ENCODE peak calls at places on chromosomes 12 and 14, in seven cellular contexts. A is OCI-LY7, D is osteocyte, V is endothelial cell, S is GM12878, M is cardiac muscle cell, Y is spleen. L is an unnamed sample.

GRCh38 chr12:124487834-124488165 is 79.6 kb downstream of the NCOR2 start:
- DNase-seq in V (no peak), S (no peak), Y (no peak), A (no peak), D (no peak), M (no peak), L (no peak)

GRCh38 chr14:71438684-71439083 is 493.5 kb upstream of the RGS6 start:
- DNase-seq in D (no peak), Y (no peak), S (no peak), V (no peak), M (peak), A (no peak), L (no peak)

GRCh38 chr14:97120204-97121120 is 323.3 kb downstream of the VRK1 start:
- DNase-seq in A (no peak), D (no peak), S (peak), V (no peak), Y (no peak), M (no peak), L (no peak)

GRCh38 chr12:106583578-106584103 is 837 bp downstream of the RFX4 start:
- DNase-seq in V (no peak), M (peak), D (no peak), A (no peak), S (no peak), Y (no peak), L (no peak)

GRCh38 chr12:49881400-49882247 is 22.1 kb downstream of the FAIM2 start:
- DNase-seq in Y (peak), D (no peak), A (no peak), S (no peak), V (no peak), M (no peak), L (peak)

GRCh38 chr12:62618948-62619347 is 152.3 kb downstream of the MON2 start:
- DNase-seq in D (no peak), V (no peak), A (no peak), S (no peak), M (no peak), Y (no peak), L (no peak)

GRCh38 chr12:54300732-54301427 is at the start of gene NFE2:
- DNase-seq in A (no peak), V (peak), D (peak), Y (peak), M (peak), S (no peak), L (peak)

GRCh38 chr12:10896854-10897253 is 12.5 kb downstream of the TAS2R13 start:
- DNase-seq in D (no peak), V (no peak), M (no peak), A (no peak), Y (no peak), S (no peak), L (no peak)

GRCh38 chr14:96304956-96305355 is 48.9 kb downstream of the BDKRB1 start:
- DNase-seq in A (no peak), D (no peak), Y (no peak), V (peak), M (no peak), S (no peak), L (peak)

GRCh38 chr14:23183479-23183878 is at the start of gene SLC7A8:
- DNase-seq in V (peak), Y (peak), A (peak), S (no peak), M (no peak), D (no peak), L (no peak)

GRCh38 chr12:105803292-105803691 is 335.5 kb downstream of the NUAK1 start:
- DNase-seq in Y (no peak), A (no peak), S (no peak), V (no peak), M (no peak), D (no peak), L (no peak)

GRCh38 chr12:31362759-31363415 is 36.9 kb upstream of the SINHCAF start:
- DNase-seq in A (peak), V (no peak), D (no peak), M (no peak), S (peak), Y (peak), L (no peak)
- TF ChIP-seq CTCF in A (peak), V (no peak), D (no peak), M (no peak), S (peak), Y (no peak), L (no peak)

DNA sequence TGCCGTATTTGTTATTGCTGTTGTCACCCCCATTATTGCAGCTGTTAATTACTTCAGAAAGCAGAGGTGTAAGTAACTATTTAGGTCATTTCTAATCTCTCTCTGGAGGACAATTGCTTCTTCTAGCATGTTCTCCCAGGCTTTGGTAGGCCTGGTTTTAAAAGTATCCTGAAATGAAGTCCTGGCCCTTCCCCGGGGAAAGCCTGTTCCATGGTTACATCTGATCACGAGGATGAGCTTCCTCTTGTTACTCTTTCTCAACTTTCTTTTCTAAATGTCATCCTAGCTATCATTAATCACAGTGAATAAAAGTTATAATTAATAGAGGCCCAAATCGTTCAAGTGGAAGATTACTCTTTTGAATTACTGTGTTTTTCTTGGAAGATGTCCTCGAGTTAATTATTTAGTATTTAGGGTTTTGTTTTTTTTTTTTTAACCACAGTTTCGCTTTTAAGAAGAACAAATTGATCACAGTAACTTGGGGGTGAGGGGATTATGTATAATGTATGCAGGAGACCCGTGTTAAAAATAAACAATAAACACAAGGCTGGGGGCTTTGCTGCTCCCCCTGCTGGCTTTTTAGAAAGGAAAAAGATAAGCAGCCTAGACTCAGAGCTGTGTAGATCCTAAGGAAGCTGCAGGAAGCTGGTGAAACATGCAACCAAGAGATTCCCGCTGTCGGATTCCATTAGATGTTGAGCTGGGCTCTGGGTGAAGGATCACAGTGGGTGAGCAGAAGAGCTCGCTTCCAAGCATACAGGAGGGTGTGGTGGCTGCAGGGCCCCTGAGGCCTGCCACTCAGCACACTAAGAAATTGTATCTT is 420.1 kb downstream of the FUT8 start:
- DNase-seq in V (peak), M (peak), D (no peak), Y (no peak), A (peak), S (no peak), L (no peak)
- TF ChIP-seq CTCF in V (peak), M (peak), D (peak), Y (no peak), A (peak), S (peak), L (peak)

GRCh38 chr12:52175411-52176350 is 16.1 kb downstream of the KRT80 start:
- DNase-seq in V (peak), Y (no peak), D (no peak), A (no peak), S (no peak), M (peak), L (no peak)
- TF ChIP-seq CTCF in V (peak), Y (no peak), D (peak), A (no peak), S (peak), M (peak), L (peak)

GRCh38 chr12:64525461-64526160 is 73.7 kb downstream of the TBK1 start:
- DNase-seq in A (no peak), S (no peak), M (no peak), D (no peak), Y (no peak), V (no peak), L (no peak)
- TF ChIP-seq CTCF in A (no peak), S (no peak), M (no peak), D (no peak), Y (no peak), V (no peak), L (no peak)

GRCh38 chr14:90605430-90605829 is 208.6 kb downstream of the CALM1 start:
- DNase-seq in D (no peak), A (no peak), M (no peak), Y (no peak), V (no peak), S (no peak), L (no peak)
- TF ChIP-seq CTCF in D (no peak), A (no peak), M (no peak), Y (no peak), V (no peak), S (no peak), L (no peak)

GRCh38 chr14:81068384-81068783 is 113.0 kb downstream of the TSHR start:
- DNase-seq in V (no peak), S (no peak), D (no peak), M (no peak), Y (no peak), A (no peak), L (no peak)

GRCh38 chr14:81067156-81067555 is 111.7 kb downstream of the TSHR start:
- DNase-seq in V (no peak), M (no peak), D (no peak), Y (no peak), S (no peak), A (no peak), L (no peak)

GRCh38 chr14:81062380-81062779 is 107.0 kb downstream of the TSHR start:
- DNase-seq in Y (no peak), A (no peak), D (no peak), S (no peak), M (no peak), V (no peak), L (no peak)

GRCh38 chr14:81066672-81067071 is 111.3 kb downstream of the TSHR start:
- DNase-seq in S (no peak), Y (no peak), V (no peak), D (no peak), A (no peak), M (no peak), L (no peak)

GRCh38 chr14:81062816-81063215 is 107.4 kb downstream of the TSHR start:
- DNase-seq in Y (no peak), S (peak), A (peak), D (no peak), M (no peak), V (peak), L (peak)
- TF ChIP-seq CTCF in Y (no peak), S (peak), A (peak), D (peak), M (no peak), V (no peak), L (peak)

GRCh38 chr14:50001999-50002925 is 109.4 kb downstream of the ARF6 start:
- DNase-seq in S (peak), A (peak), M (no peak), V (no peak), D (no peak), Y (peak), L (no peak)

GRCh38 chr14:50002926-50003212 is 110.0 kb downstream of the ARF6 start:
- DNase-seq in D (no peak), M (no peak), Y (no peak), S (no peak), A (no peak), V (no peak), L (no peak)

GRCh38 chr14:50001146-50001998 is 108.5 kb downstream of the ARF6 start:
- DNase-seq in D (no peak), A (peak), M (peak), V (no peak), S (no peak), Y (peak), L (no peak)

GRCh38 chr14:50006141-50006540 is 110.2 kb downstream of the VCPKMT start:
- DNase-seq in M (no peak), V (no peak), A (no peak), D (no peak), Y (no peak), S (no peak), L (no peak)

GRCh38 chr14:50003213-50004021 is 110.5 kb downstream of the ARF6 start:
- DNase-seq in D (peak), Y (peak), M (peak), S (peak), V (peak), A (peak), L (peak)
- TF ChIP-seq CTCF in D (no peak), Y (peak), M (no peak), S (peak), V (no peak), A (peak), L (no peak)

GRCh38 chr12:88218293-88218692 is 76.2 kb downstream of the TMTC3 start:
- DNase-seq in S (no peak), V (no peak), Y (no peak), D (no peak), A (no peak), M (no peak), L (no peak)

GRCh38 chr12:88225776-88226175 is 83.7 kb downstream of the TMTC3 start:
- DNase-seq in D (no peak), M (no peak), Y (no peak), A (peak), S (no peak), V (no peak), L (no peak)

GRCh38 chr12:88223519-88223918 is 81.4 kb downstream of the TMTC3 start:
- DNase-seq in M (no peak), D (no peak), Y (no peak), V (no peak), A (no peak), S (no peak), L (no peak)

DNA sequence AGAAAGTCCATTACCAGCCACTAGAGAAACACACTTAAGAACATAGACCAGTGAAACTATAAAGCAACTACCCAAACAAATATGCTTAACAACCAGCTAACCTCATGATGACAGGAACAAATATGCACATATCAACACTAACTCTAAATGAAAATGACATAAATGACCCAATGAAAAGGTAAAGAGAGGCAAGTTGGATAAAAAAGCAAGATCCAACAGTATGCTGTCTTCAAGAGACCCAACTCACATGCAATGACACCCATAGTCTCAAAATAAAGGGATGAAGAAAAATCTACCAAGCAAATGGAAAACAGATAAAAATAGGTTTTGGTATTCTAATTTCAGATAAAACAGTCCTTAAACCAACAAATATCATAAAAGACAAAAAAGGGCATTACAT is 77.8 kb downstream of the TMTC3 start:
- DNase-seq in D (no peak), S (no peak), A (no peak), M (no peak), Y (no peak), V (no peak), L (no peak)
- TF ChIP-seq CTCF in D (no peak), S (no peak), A (no peak), M (no peak), Y (no peak), V (no peak), L (no peak)

GRCh38 chr12:6672143-6672542 is 9.2 kb upstream of the ING4 start:
- DNase-seq in A (no peak), V (no peak), Y (no peak), S (no peak), D (no peak), M (no peak), L (no peak)

GRCh38 chr12:6664902-6665301 is 2.0 kb upstream of the ING4 start:
- DNase-seq in S (no peak), Y (no peak), D (no peak), A (no peak), M (no peak), V (no peak), L (no peak)

GRCh38 chr12:6666211-6666610 is 3.3 kb upstream of the ING4 start:
- DNase-seq in V (no peak), S (no peak), D (no peak), Y (no peak), M (no peak), A (no peak), L (no peak)

GRCh38 chr12:6662906-6663742 is at the start of gene ING4:
- DNase-seq in D (peak), Y (peak), V (peak), M (peak), A (peak), S (peak), L (peak)

GRCh38 chr12:6667559-6668210 is 4.8 kb upstream of the ING4 start:
- DNase-seq in D (no peak), S (no peak), Y (no peak), A (peak), M (no peak), V (no peak), L (no peak)
- TF ChIP-seq CTCF in D (no peak), S (peak), Y (no peak), A (peak), M (no peak), V (no peak), L (peak)

DNA sequence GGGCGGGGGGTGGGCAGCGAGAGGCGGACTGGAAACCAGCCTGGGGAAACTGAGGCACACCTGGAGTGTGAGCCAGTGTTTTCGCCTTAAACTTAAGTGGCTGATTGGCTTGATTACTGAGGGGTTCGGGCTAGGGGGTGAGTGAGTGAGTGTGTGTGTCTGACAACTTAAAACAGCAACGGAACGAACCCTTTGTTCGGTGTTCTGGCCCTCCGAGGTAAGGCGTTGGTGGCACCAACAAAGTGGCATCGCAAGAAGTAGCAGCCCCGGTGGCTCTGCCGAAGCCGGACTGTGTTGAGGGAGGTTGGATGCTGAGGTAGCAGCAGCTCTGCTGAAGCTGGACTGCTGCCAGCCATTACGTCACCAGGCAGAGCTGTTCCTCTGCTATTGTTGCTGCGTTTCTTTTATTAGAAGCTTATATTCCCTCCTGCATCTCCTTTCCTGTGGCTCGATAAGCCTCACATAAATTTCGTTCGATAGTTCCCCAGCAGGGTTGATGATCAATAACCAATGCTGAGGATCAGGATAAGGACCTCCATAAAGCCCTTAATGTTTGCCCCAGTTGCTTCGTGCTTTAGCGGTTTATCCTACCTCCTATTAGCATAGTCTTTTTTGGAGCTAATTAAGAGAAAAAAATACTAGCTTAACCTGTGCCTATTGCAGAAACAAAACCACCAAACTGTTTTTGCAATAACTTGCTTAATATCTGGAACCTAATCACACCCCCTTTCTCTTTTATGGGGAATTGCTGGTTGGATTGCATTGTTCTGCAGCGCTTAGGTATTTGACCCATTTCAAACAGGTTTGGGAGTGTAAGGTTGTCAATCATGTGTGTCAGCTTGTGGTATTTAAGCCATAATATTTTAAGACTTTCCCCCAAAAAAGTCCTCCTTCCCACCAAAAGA is 1.3 kb downstream of the GPR137C start:
- DNase-seq in M (peak), A (peak), Y (peak), V (peak), D (peak), S (peak), L (peak)
- TF ChIP-seq CTCF in M (no peak), A (peak), Y (no peak), V (no peak), D (no peak), S (no peak), L (no peak)